ENCODE peak calls at places on chromosome 15, in eight cellular contexts. D, Z, M, S, H, B, Q and E are unnamed samples.
A peak's percentile ranks its signal among the peaks of the same experiment; 100 is the strongest.

GRCh38 chr15:39403674-39404117 is 177.2 kb upstream of the THBS1 start:
- DNase-seq in B (no peak), Z (no peak), Q (no peak), S (no peak), D (peak; percentile 51), M (no peak), H (no peak), E (no peak)

GRCh38 chr15:29216955-29217354 is 52.7 kb downstream of the NSMCE3 start:
- DNase-seq in H (no peak), B (no peak), S (no peak), Q (no peak), Z (no peak), M (no peak), D (no peak), E (no peak)

GRCh38 chr15:68644088-68644904 is 65.5 kb downstream of the CORO2B start:
- DNase-seq in Q (no peak), D (no peak), Z (no peak), S (peak; percentile 74), B (no peak), M (peak; percentile 22), H (no peak), E (no peak)

GRCh38 chr15:78065973-78066946 is 11.3 kb downstream of the TBC1D2B start:
- DNase-seq in S (peak; percentile 26), Q (no peak), D (no peak), B (no peak), M (no peak), H (no peak), Z (no peak), E (no peak)

GRCh38 chr15:68586274-68586961 is 7.6 kb downstream of the CORO2B start:
- DNase-seq in S (peak; percentile 60), B (no peak), Q (no peak), D (peak; percentile 52), Z (no peak), H (no peak), M (no peak), E (no peak)

GRCh38 chr15:75661041-75661778 is 13.5 kb downstream of the SNX33 start:
- DNase-seq in B (no peak), M (no peak), D (no peak), Z (no peak), Q (peak; percentile 59), S (peak; percentile 95), H (no peak), E (no peak)

GRCh38 chr15:67746450-67746849 is 78.9 kb upstream of the SKOR1 start:
- DNase-seq in Q (peak; percentile 53), Z (no peak), D (no peak), S (no peak), B (no peak), H (no peak), M (no peak), E (no peak)

GRCh38 chr15:22968356-22968755 is 11.8 kb downstream of the CYFIP1 start:
- DNase-seq in D (no peak), M (no peak), H (no peak), B (no peak), S (peak; percentile 75), Q (no peak), Z (no peak), E (no peak)

GRCh38 chr15:30882861-30883433 is 20.8 kb upstream of the FAN1 start:
- DNase-seq in D (no peak), B (no peak), Z (no peak), S (no peak), Q (no peak), H (no peak), M (no peak), E (no peak)

GRCh38 chr15:75929799-75930565 is 26.3 kb downstream of the FBXO22 start:
- DNase-seq in Q (no peak), B (no peak), Z (no peak), D (peak; percentile 76), M (no peak), S (no peak), H (no peak), E (no peak)

GRCh38 chr15:90013503-90013937 is 12.4 kb downstream of the ZNF710 start:
- DNase-seq in B (no peak), D (no peak), Z (no peak), H (no peak), M (no peak), S (no peak), Q (no peak), E (no peak)

GRCh38 chr15:32747886-32748285 is 30.1 kb downstream of the GREM1 start:
- DNase-seq in S (peak; percentile 32), B (no peak), M (no peak), Z (no peak), Q (no peak), D (peak; percentile 20), H (no peak), E (no peak)

GRCh38 chr15:37095197-37095992 is 5.0 kb downstream of the MEIS2 start:
- DNase-seq in Q (peak; percentile 93), H (peak; percentile 23), D (peak; percentile 62), M (peak; percentile 56), S (no peak), B (peak; percentile 32), Z (peak; percentile 43), E (no peak)

GRCh38 chr15:33315044-33315443 is 4.3 kb downstream of the RYR3 start:
- DNase-seq in B (no peak), Q (peak; percentile 36), S (no peak), H (no peak), D (no peak), Z (no peak), M (no peak), E (no peak)

GRCh38 chr15:52162260-52162659 is 28.9 kb downstream of the GNB5 start:
- DNase-seq in M (no peak), Z (no peak), D (no peak), B (no peak), S (no peak), H (no peak), Q (no peak), E (no peak)

GRCh38 chr15:58732620-58733363 is 16.7 kb downstream of the ADAM10 start:
- DNase-seq in M (no peak), Q (no peak), S (no peak), B (no peak), D (no peak), H (no peak), Z (no peak), E (no peak)

GRCh38 chr15:63523306-63523990 is 19.1 kb downstream of the USP3 start:
- DNase-seq in Q (no peak), H (no peak), S (peak; percentile 16), Z (no peak), M (no peak), D (no peak), B (no peak), E (no peak)

GRCh38 chr15:31268911-31269784 is 57.5 kb upstream of the KLF13 start:
- DNase-seq in D (no peak), S (peak; percentile 7), M (peak; percentile 10), H (no peak), Q (no peak), B (no peak), Z (no peak), E (no peak)

GRCh38 chr15:92226020-92226612 is 167.6 kb upstream of the ST8SIA2 start:
- DNase-seq in S (peak; percentile 48), H (peak; percentile 12), Z (no peak), Q (peak; percentile 62), D (peak; percentile 51), B (peak; percentile 23), M (peak; percentile 30), E (no peak)

GRCh38 chr15:40479024-40479423 is 8.2 kb downstream of the CHST14 start:
- DNase-seq in B (no peak), M (no peak), Q (no peak), H (no peak), Z (no peak), D (no peak), S (no peak), E (no peak)

GRCh38 chr15:40955141-40955903 is 2.1 kb downstream of the CHAC1 start:
- DNase-seq in M (no peak), Z (no peak), H (no peak), Q (no peak), D (no peak), B (no peak), S (no peak), E (no peak)

GRCh38 chr15:62125763-62126162 is 39.3 kb downstream of the C2CD4B start:
- DNase-seq in M (no peak), H (peak; percentile 62), B (peak; percentile 69), D (peak; percentile 96), Z (no peak), S (peak; percentile 58), Q (no peak), E (no peak)

GRCh38 chr15:101025896-101026631 is 106.9 kb downstream of the LRRK1 start:
- DNase-seq in Z (no peak), S (no peak), D (no peak), Q (no peak), B (no peak), M (peak; percentile 11), H (no peak), E (no peak)

GRCh38 chr15:73751481-73751880 is 1.7 kb downstream of the INSYN1 start:
- DNase-seq in Q (peak; percentile 57), D (peak; percentile 43), H (no peak), B (no peak), Z (no peak), S (no peak), M (no peak), E (no peak)

GRCh38 chr15:66673410-66674322 is 28.4 kb upstream of the SMAD6 start:
- DNase-seq in M (no peak), D (no peak), B (no peak), S (peak; percentile 57), Q (peak; percentile 93), Z (peak; percentile 60), H (peak; percentile 37), E (no peak)

GRCh38 chr15:29299784-29300183 is 30.2 kb upstream of the NSMCE3 start:
- DNase-seq in S (no peak), Q (no peak), Z (no peak), B (no peak), H (no peak), D (no peak), M (no peak), E (no peak)

GRCh38 chr15:53757906-53758305 is 1.6 kb downstream of the WDR72 start:
- DNase-seq in Q (no peak), M (no peak), D (no peak), Z (no peak), B (no peak), H (no peak), S (no peak), E (no peak)

GRCh38 chr15:94238539-94239118 is 7.3 kb downstream of the MCTP2 start:
- DNase-seq in Z (no peak), S (no peak), B (no peak), D (peak; percentile 10), M (no peak), H (no peak), Q (no peak), E (no peak)

GRCh38 chr15:79169531-79170123 is 79.0 kb upstream of the RASGRF1 start:
- DNase-seq in Z (no peak), B (no peak), Q (no peak), M (peak; percentile 66), S (no peak), D (no peak), H (no peak), E (no peak)

GRCh38 chr15:40320931-40321371 is 2.5 kb upstream of the INAFM2 start:
- DNase-seq in M (peak; percentile 83), S (peak; percentile 78), D (peak; percentile 70), B (peak; percentile 71), Q (peak; percentile 89), Z (no peak), H (peak; percentile 79), E (peak; percentile 17)

GRCh38 chr15:81014446-81015093 is 13.8 kb downstream of the TLNRD1 start:
- DNase-seq in D (no peak), Z (no peak), M (no peak), H (no peak), B (no peak), S (no peak), Q (no peak), E (no peak)

GRCh38 chr15:77834276-77834990 is 201.7 kb upstream of the LINGO1 start:
- DNase-seq in B (no peak), D (no peak), H (no peak), M (no peak), Q (no peak), Z (no peak), S (no peak), E (no peak)

GRCh38 chr15:50487287-50487686 is 59.2 kb downstream of the USP50 start:
- DNase-seq in H (no peak), Z (no peak), D (no peak), Q (no peak), B (no peak), M (no peak), S (no peak), E (no peak)

GRCh38 chr15:97091093-97091492 is 760.6 kb downstream of the NR2F2 start:
- DNase-seq in D (no peak), H (no peak), Q (no peak), B (no peak), Z (no peak), M (no peak), S (no peak), E (no peak)